ENCODE peak calls at places on chromosomes 4 and X, in seven cellular contexts. V is CD4-positive, CD25-positive, alpha-beta regulatory T cell; K is left ventricle myocardium inferior; S is naive thymus-derived CD4-positive, alpha-beta T cell; P is aorta; J is upper lobe of right lung; D is SJSA1. H is an unnamed sample. For H3K27me3, the result is how much of the 10 kb centered on the place peaks cover.

GRCh38 chr4:176044589-176044951 is 21.1 kb upstream of the WDR17 start:
- DNase-seq in P (peak), S (no peak), D (no peak), J (no peak), V (no peak), K (no peak), H (no peak)

GRCh38 chrX:20011608-20012007 is 20.7 kb upstream of the BCLAF3 start:
- DNase-seq in S (no peak), V (no peak), K (no peak), D (no peak), P (no peak), J (no peak), H (no peak)

GRCh38 chr4:54547299-54548097 is 110.3 kb upstream of the KIT start:
- DNase-seq in K (no peak), V (no peak), P (no peak), S (no peak), J (no peak), D (no peak), H (no peak)

GRCh38 chr4:153257151-153257620 is 52.9 kb downstream of the TRIM2 start:
- DNase-seq in S (no peak), K (no peak), V (no peak), D (peak), P (peak), J (no peak), H (no peak)

GRCh38 chrX:22627576-22627975 is 354.9 kb downstream of the CBLL2 start:
- DNase-seq in P (no peak), J (no peak), S (no peak), K (no peak), D (no peak), V (no peak), H (no peak)

GRCh38 chr4:161856711-161857326 is 307.0 kb downstream of the FSTL5 start:
- DNase-seq in P (no peak), J (no peak), D (no peak), K (no peak), S (no peak), V (no peak), H (no peak)

GRCh38 chr4:40283968-40284367 is 51.2 kb upstream of the CHRNA9 start:
- DNase-seq in S (peak), V (peak), K (no peak), P (no peak), J (no peak), D (peak), H (peak)

GRCh38 chr4:38663021-38663800 is 788 bp upstream of the KLF3 start:
- DNase-seq in J (no peak), S (no peak), K (no peak), V (no peak), D (no peak), P (no peak), H (no peak)

GRCh38 chrX:3990569-3990968 is 277.1 kb upstream of the PRKX start:
- DNase-seq in D (no peak), K (no peak), J (no peak), V (no peak), P (no peak), S (no peak), H (no peak)

GRCh38 chr4:14348506-14348905 is 653.8 kb upstream of the CPEB2 start:
- DNase-seq in P (no peak), V (no peak), S (no peak), D (no peak), J (no peak), K (no peak), H (no peak)

GRCh38 chr4:139857977-139858376 is 192.4 kb downstream of the MGST2 start:
- DNase-seq in D (no peak), V (no peak), P (no peak), K (no peak), S (no peak), J (no peak), H (no peak)

GRCh38 chrX:111339212-111339611 is 68.9 kb upstream of the CAPN6 start:
- DNase-seq in P (no peak), J (no peak), K (no peak), S (no peak), D (no peak), V (no peak), H (no peak)

GRCh38 chr4:15250021-15250441 is 177.8 kb upstream of the C1QTNF7 start:
- DNase-seq in D (no peak), J (no peak), S (no peak), K (peak), P (no peak), V (no peak), H (no peak)

GRCh38 chr4:8081171-8081570 is 77.4 kb downstream of the ABLIM2 start:
- DNase-seq in V (no peak), S (no peak), P (peak), D (no peak), K (no peak), J (no peak), H (no peak)

GRCh38 chr4:166816901-166817300 is 417.4 kb downstream of the SPOCK3 start:
- DNase-seq in J (no peak), D (no peak), K (no peak), P (no peak), S (no peak), V (no peak), H (no peak)

GRCh38 chr4:122917731-122918130 is 4.7 kb downstream of the NUDT6 start:
- DNase-seq in S (no peak), D (no peak), V (no peak), K (no peak), P (no peak), J (no peak), H (no peak)

GRCh38 chr4:103915224-103915869 is 195.6 kb upstream of the TACR3 start:
- DNase-seq in P (no peak), K (no peak), J (no peak), V (no peak), S (no peak), D (no peak), H (no peak)

GRCh38 chr4:16450724-16451123 is 224.5 kb upstream of the TAPT1 start:
- DNase-seq in P (no peak), K (no peak), D (no peak), J (no peak), S (no peak), V (no peak), H (no peak)

GRCh38 chr4:5839751-5840674 is 52.9 kb downstream of the CRMP1 start:
- DNase-seq in S (no peak), D (no peak), J (no peak), K (peak), V (no peak), P (peak), H (no peak)

GRCh38 chrX:129606918-129607317 is 47.8 kb downstream of the APLN start:
- DNase-seq in D (no peak), P (no peak), V (peak), S (peak), K (no peak), J (no peak), H (peak)

GRCh38 chrX:125132274-125132673 is 187.4 kb upstream of the TEX13C start:
- DNase-seq in D (no peak), P (no peak), S (peak), J (no peak), K (no peak), V (no peak), H (no peak)

GRCh38 chr4:31089815-31090214 is 369.6 kb downstream of the PCDH7 start:
- DNase-seq in S (no peak), K (peak), V (no peak), P (no peak), J (peak), D (no peak), H (no peak)

GRCh38 chr4:183323295-183323694 is 1.1 kb upstream of the CLDN24 start:
- DNase-seq in J (no peak), P (no peak), V (no peak), D (no peak), S (no peak), K (no peak), H (no peak)

GRCh38 chr4:25879991-25880641 is 17.3 kb upstream of the SEL1L3 start:
- DNase-seq in J (no peak), P (no peak), S (no peak), V (no peak), D (no peak), K (no peak), H (no peak)

GRCh38 chr4:56764775-56765174 is 56.7 kb downstream of the SPINK2 start:
- DNase-seq in P (no peak), S (no peak), D (no peak), J (no peak), K (no peak), V (no peak), H (no peak)

GRCh38 chr4:143531773-143532491 is 18.4 kb downstream of the SMARCA5 start:
- DNase-seq in P (no peak), V (no peak), J (no peak), K (no peak), S (no peak), D (no peak), H (no peak)

DNA sequence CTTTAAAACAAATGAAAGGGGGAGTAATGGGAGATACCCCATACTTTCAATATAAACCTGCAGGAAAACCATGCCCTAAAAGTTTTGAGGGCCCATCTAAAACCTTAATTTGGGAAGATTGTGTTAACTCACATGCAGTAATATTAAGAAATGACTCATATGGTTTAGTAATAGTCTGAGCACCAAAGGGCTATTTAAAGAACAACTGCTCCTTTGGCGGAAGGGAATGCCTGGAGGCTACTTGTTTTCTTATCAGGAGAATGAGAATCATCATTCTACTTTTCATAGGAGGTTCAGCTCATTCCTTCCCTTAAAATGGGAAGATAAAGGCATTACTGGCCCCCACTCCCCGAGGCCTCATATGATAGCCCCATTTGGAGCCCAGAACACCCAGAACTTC is 47.6 kb downstream of the SPIN3 start:
- DNase-seq in D (no peak), K (no peak), S (no peak), J (no peak), P (no peak), V (no peak), H (no peak)
- H3K27me3 ChIP-seq in D (under half), K (under half), S (under half), J (under half), P (under half), V (under half), H (under half)

GRCh38 chr4:42641155-42641554 is 15.8 kb downstream of the ATP8A1 start:
- DNase-seq in V (no peak), J (no peak), P (no peak), S (no peak), K (no peak), D (no peak), H (no peak)
- H3K27ac ChIP-seq in V (no peak), J (no peak), P (no peak), S (no peak), K (no peak), D (no peak), H (no peak)

GRCh38 chr4:87053802-87054767 is 119.3 kb downstream of the AFF1 start:
- DNase-seq in V (no peak), D (no peak), J (no peak), P (no peak), S (no peak), K (no peak), H (no peak)

GRCh38 chr4:87053064-87053693 is 118.4 kb downstream of the AFF1 start:
- DNase-seq in D (no peak), P (no peak), J (no peak), K (no peak), V (no peak), S (no peak), H (no peak)

GRCh38 chr4:87055340-87055739 is 120.5 kb downstream of the AFF1 start:
- DNase-seq in J (no peak), K (no peak), P (no peak), D (no peak), V (no peak), S (no peak), H (no peak)

GRCh38 chr4:87056884-87057283 is 122.1 kb downstream of the AFF1 start:
- DNase-seq in K (no peak), P (no peak), V (no peak), J (no peak), D (no peak), S (no peak), H (no peak)

GRCh38 chr4:87054900-87055299 is 120.1 kb downstream of the AFF1 start:
- DNase-seq in V (no peak), P (no peak), D (no peak), J (no peak), K (no peak), S (no peak), H (no peak)
- H3K4me3 ChIP-seq in V (no peak), P (no peak), D (no peak), J (no peak), K (peak), S (no peak), H (no peak)

GRCh38 chrX:152658302-152658701 is 20.6 kb downstream of the GABRQ start:
- DNase-seq in S (no peak), K (no peak), V (no peak), D (no peak), J (no peak), P (no peak), H (no peak)

DNA sequence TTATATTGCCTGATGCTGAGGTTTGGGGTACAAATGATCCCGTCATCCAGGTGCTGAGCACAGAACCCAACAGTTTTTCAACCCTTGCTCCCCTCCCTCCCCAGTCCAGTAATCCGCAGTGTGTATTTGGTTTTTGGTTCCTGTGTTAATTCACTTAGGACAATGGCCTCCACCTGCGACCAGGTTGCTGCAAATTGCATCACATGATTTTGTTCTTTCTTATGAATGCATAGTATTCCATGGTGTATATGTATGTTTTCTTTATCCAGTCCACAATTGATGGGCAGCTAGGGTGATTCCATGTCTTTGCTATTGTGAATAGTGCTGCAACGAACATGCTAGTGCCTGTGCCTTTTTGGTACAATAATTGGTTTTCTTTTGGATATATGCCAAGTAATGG is 25.4 kb downstream of the GABRQ start:
- DNase-seq in V (no peak), J (no peak), K (no peak), P (no peak), S (no peak), D (no peak), H (no peak)
- H3K27me3 ChIP-seq in V (under half), J (under half), K (under half), P (under half), S (under half), D (under half), H (under half)

DNA sequence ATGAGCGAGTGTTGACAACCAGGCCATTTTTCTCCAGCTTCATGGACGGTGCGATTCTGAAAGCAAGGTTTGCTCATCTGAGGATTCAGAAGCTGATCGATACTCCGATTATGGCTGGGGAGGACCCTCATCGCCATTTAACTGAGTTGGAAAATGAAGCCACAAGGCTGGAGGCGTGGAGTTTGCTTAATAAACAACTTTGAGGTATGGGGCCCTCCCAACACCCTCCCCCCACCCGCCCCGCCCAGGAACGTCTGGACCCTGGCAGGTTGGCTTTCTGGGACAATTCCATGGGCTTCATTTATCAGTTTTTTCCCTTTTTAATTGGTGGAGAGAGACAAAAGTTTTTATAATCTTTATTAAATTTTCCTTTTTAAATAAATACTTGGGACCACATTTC is 52.5 kb downstream of the C4orf51 start:
- DNase-seq in V (no peak), S (no peak), K (no peak), P (no peak), J (no peak), D (no peak), H (no peak)
- H3K27ac ChIP-seq in V (no peak), S (peak), K (peak), P (peak), J (peak), D (peak), H (no peak)

DNA sequence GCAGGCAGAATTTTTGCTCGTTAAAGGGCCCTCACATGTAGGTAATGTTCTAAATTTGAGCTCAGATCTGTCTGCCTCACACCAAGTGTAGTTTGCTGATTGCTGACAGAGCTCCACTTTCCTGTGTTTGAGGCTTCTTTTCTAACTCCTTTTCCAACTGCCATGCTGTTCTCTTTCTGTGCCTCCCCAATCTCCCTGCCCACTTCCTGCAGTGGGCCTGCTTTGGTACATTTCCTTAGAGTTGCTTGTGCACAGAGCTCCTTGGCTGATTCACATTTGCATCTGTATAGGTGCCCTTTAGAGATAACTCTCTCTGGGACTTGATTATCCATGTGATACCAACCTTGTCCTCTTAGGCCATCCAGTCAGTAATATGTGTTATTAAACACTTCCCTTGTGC is 4.5 kb downstream of the MED28 start:
- DNase-seq in K (no peak), J (no peak), P (no peak), S (no peak), D (no peak), V (no peak), H (no peak)
- H3K4me3 ChIP-seq in K (no peak), J (no peak), P (no peak), S (no peak), D (no peak), V (peak), H (no peak)

GRCh38 chrX:36364262-36364661 is 444.7 kb downstream of the CFAP47 start:
- DNase-seq in S (no peak), K (no peak), J (no peak), V (no peak), P (no peak), D (no peak), H (no peak)
- H3K27me3 ChIP-seq in S (under half), K (under half), J (under half), V (under half), P (under half), D (under half), H (under half)

H was measured in effector memory CD4-positive, alpha-beta T cell.